ENCODE peak calls at places on chromosomes 13 and 19, in eight cellular contexts. V is GM12878, Z is body of pancreas, S is Peyer's patch, I is K562, Q is transverse colon, T is breast epithelium, P is IMR-90. F is an unnamed sample.

GRCh38 chr19:39970424-39970673 is 616 bp upstream of the PSMC4 start:
- DNase-seq in S (no peak), V (peak; percentile 24), Z (no peak), T (no peak), I (no peak), Q (no peak), P (no peak), F (peak; percentile 60)

GRCh38 chr19:23056516-23056915 is 53.5 kb upstream of the ZNF728 start:
- DNase-seq in S (no peak), V (no peak), Z (no peak), Q (no peak), P (no peak), I (no peak), T (no peak), F (peak; percentile 16)

GRCh38 chr19:53372196-53372595 is 6.7 kb downstream of the ZNF525 start:
- DNase-seq in T (no peak), Q (no peak), V (no peak), I (no peak), S (no peak), P (no peak), Z (no peak), F (no peak)

GRCh38 chr19:43532571-43532961 is 422 bp upstream of the ZNF575 start:
- DNase-seq in Q (peak; percentile 82), Z (no peak), P (no peak), S (no peak), I (no peak), V (no peak), T (peak; percentile 59), F (no peak)

GRCh38 chr13:22169473-22169872 is 498.6 kb downstream of the FGF9 start:
- DNase-seq in S (no peak), T (no peak), I (no peak), Q (no peak), P (no peak), V (no peak), Z (no peak), F (no peak)

GRCh38 chr19:46659151-46660007 is 1.6 kb downstream of the DACT3 start:
- DNase-seq in Z (peak; percentile 10), I (peak; percentile 88), S (no peak), V (no peak), T (no peak), Q (peak; percentile 31), P (no peak), F (peak; percentile 70)

GRCh38 chr19:39405930-39406655 is 554 bp upstream of the ZFP36 start:
- DNase-seq in S (peak; percentile 95), P (no peak), I (no peak), V (no peak), T (no peak), Z (no peak), Q (peak; percentile 89), F (peak; percentile 70)

GRCh38 chr13:43484432-43485225 is 302.1 kb downstream of the ENOX1 start:
- DNase-seq in V (no peak), S (no peak), I (no peak), P (no peak), Q (no peak), Z (no peak), T (no peak), F (no peak)

GRCh38 chr13:110209950-110210603 is 96.9 kb downstream of the COL4A1 start:
- DNase-seq in V (no peak), I (no peak), Z (no peak), S (no peak), P (no peak), T (no peak), Q (no peak), F (no peak)

GRCh38 chr19:45882652-45883585 is 3.0 kb downstream of the IRF2BP1 start:
- DNase-seq in V (peak; percentile 70), P (peak; percentile 82), Q (peak; percentile 93), Z (peak; percentile 99), I (peak; percentile 76), S (peak; percentile 79), T (peak; percentile 89), F (peak; percentile 98)

GRCh38 chr13:40777166-40777956 is 6.4 kb upstream of the MRPS31 start:
- DNase-seq in P (peak; percentile 37), Q (peak; percentile 43), V (no peak), Z (peak; percentile 62), I (peak; percentile 26), S (peak; percentile 65), T (no peak), F (peak; percentile 74)

GRCh38 chr13:109784590-109785140 is 1.7 kb downstream of the IRS2 start:
- DNase-seq in P (peak; percentile 62), T (peak; percentile 72), Q (peak; percentile 80), I (no peak), S (no peak), V (no peak), Z (peak; percentile 77), F (peak; percentile 92)

GRCh38 chr13:94464771-94465170 is 14.7 kb downstream of the DCT start:
- DNase-seq in P (no peak), I (no peak), T (no peak), V (no peak), Q (no peak), Z (no peak), S (no peak), F (no peak)

GRCh38 chr13:49210669-49211068 is 9.5 kb upstream of the MLNR start:
- DNase-seq in Z (no peak), V (no peak), T (no peak), I (no peak), Q (no peak), S (no peak), P (no peak), F (peak; percentile 23)

GRCh38 chr19:34228347-34228746 is 26.0 kb upstream of the GARRE1 start:
- DNase-seq in V (no peak), I (no peak), T (no peak), Q (no peak), P (peak; percentile 45), S (no peak), Z (no peak), F (no peak)

GRCh38 chr19:13965377-13965896 is 13.1 kb downstream of the DCAF15 start:
- DNase-seq in P (no peak), V (no peak), I (no peak), Z (no peak), T (no peak), S (no peak), Q (no peak), F (no peak)

GRCh38 chr13:33494596-33495214 is 209.2 kb upstream of the STARD13 start:
- DNase-seq in V (no peak), I (peak; percentile 4), P (peak; percentile 97), Z (no peak), T (no peak), S (no peak), Q (no peak), F (no peak)

GRCh38 chr19:6718741-6719539 is 1.5 kb downstream of the C3 start:
- DNase-seq in I (peak; percentile 99), P (no peak), Q (no peak), Z (peak; percentile 51), V (no peak), S (peak; percentile 29), T (no peak), F (peak; percentile 34)

GRCh38 chr13:100892981-100893380 is 218.4 kb upstream of the TMTC4 start:
- DNase-seq in P (no peak), T (no peak), Q (no peak), S (no peak), I (no peak), V (no peak), Z (no peak), F (no peak)

GRCh38 chr19:49637865-49638350 is 2.0 kb downstream of the RRAS start:
- DNase-seq in V (no peak), Q (peak; percentile 91), S (no peak), T (peak; percentile 73), I (peak; percentile 77), P (peak; percentile 62), Z (peak; percentile 68), F (peak; percentile 83)

GRCh38 chr13:33817843-33818661 is at the start of gene RFC3:
- DNase-seq in S (peak; percentile 91), Q (peak; percentile 94), V (peak; percentile 69), I (peak; percentile 70), P (peak; percentile 95), T (peak; percentile 93), Z (peak; percentile 95), F (peak; percentile 97)

GRCh38 chr19:5775668-5776309 is 8.8 kb downstream of the PRR22 start:
- DNase-seq in V (no peak), T (no peak), S (no peak), Z (peak; percentile 53), I (no peak), Q (no peak), P (peak; percentile 51), F (no peak)

GRCh38 chr19:16447015-16447384 is 24.8 kb downstream of the EPS15L1 start:
- DNase-seq in T (no peak), I (peak; percentile 60), S (peak; percentile 89), V (peak; percentile 70), P (peak; percentile 91), Z (peak; percentile 66), Q (peak; percentile 50), F (peak; percentile 93)

GRCh38 chr19:46371371-46371901 is 24.5 kb downstream of the PPP5C start:
- DNase-seq in P (peak; percentile 28), S (no peak), Z (peak; percentile 4), I (no peak), Q (no peak), T (peak; percentile 45), V (no peak), F (no peak)

GRCh38 chr13:112587359-112587766 is 590 bp downstream of the TUBGCP3 start:
- DNase-seq in Q (peak; percentile 85), V (no peak), S (peak; percentile 74), Z (peak; percentile 91), I (peak; percentile 85), P (peak; percentile 86), T (peak; percentile 71), F (peak; percentile 89)
- TF ChIP-seq POLR2A in Q (peak; percentile 20), V (no peak), S (no peak), Z (peak; percentile 67), I (no peak), P (no peak), T (no peak), F (no peak)

DNA sequence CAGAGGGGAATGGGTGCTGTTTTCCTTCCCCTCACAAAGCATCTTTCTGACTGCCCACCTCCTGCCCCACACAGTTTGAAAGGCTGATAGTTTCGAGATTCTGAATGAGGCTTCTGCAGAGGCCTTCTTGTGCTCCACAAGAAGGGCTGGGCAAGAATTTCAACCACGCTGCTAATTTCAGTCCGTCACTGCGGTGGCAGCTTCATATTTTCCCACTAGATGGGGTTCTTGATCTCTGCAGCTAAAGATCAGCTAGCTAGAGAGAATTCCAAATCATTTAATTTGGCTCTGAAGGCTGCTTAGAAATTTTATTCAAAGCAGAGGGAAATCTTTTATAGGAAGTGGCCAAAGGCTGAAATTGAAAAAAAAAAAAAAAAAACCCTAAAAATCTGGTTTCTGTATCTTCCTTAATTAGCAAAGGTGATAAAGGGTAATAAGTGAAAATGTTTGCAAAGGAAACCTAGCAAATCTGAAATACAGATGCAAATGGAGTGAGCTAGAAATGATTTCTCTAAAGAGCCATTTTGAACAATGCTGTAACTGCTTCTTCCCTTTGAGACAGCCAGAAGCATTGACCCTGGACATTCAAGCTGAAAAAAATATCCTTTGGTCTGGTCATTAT is 38.0 kb upstream of the C13orf42 start:
- DNase-seq in P (peak; percentile 45), T (no peak), I (no peak), Q (peak; percentile 11), V (no peak), S (no peak), Z (peak; percentile 53), F (peak; percentile 44)
- TF ChIP-seq CTCF in P (peak; percentile 76), T (peak; percentile 28), I (peak; percentile 56), Q (peak; percentile 47), V (peak; percentile 40), S (peak; percentile 20), Z (peak; percentile 42), F (peak; percentile 47)

GRCh38 chr13:85379991-85380390 is 419.2 kb downstream of the SLITRK6 start:
- DNase-seq in S (no peak), T (no peak), P (no peak), Z (no peak), Q (no peak), I (no peak), V (no peak), F (no peak)
- H3K4me3 ChIP-seq in S (no peak overlapping the region), T (no peak overlapping the region), P (no peak overlapping the region), Z (no peak overlapping the region), Q (no peak overlapping the region), I (no peak overlapping the region), V (no peak overlapping the region), F (no peak overlapping the region)

GRCh38 chr19:44738161-44738535 is 10.4 kb upstream of the BCL3 start:
- DNase-seq in Z (no peak), P (no peak), Q (no peak), S (no peak), T (no peak), I (no peak), V (no peak), F (no peak)
- TF ChIP-seq POLR2A in Z (no peak), P (no peak), Q (no peak), S (no peak), T (no peak), I (no peak), V (no peak), F (no peak)